ENCODE peak calls at places on chromosomes 11 and 22, in four cellular contexts. P, Z, K and W are unnamed samples.
A peak's percentile ranks its signal among the peaks of the same experiment; 100 is the strongest.

GRCh38 chr11:65558002-65558784 is at the start of gene LTBP3:
- DNase-seq in K (peak; percentile 72), P (peak; percentile 71), Z (no peak), W (peak; percentile 81)

GRCh38 chr11:110196241-110196754 is 100.1 kb downstream of the RDX start:
- DNase-seq in K (no peak), Z (no peak), P (no peak), W (peak; percentile 55)

GRCh38 chr11:65794570-65795510 is 8.0 kb downstream of the OVOL1 start:
- DNase-seq in P (no peak), Z (no peak), K (no peak), W (no peak)

GRCh38 chr22:35560366-35560765 is 19.7 kb downstream of the RASD2 start:
- DNase-seq in K (no peak), Z (no peak), P (no peak), W (no peak)

GRCh38 chr11:95931916-95932315 is 8.0 kb upstream of the MTMR2 start:
- DNase-seq in Z (no peak), P (no peak), K (no peak), W (no peak)

GRCh38 chr11:33610903-33611302 is 89.7 kb downstream of the C11orf91 start:
- DNase-seq in Z (no peak), P (no peak), K (no peak), W (no peak)

GRCh38 chr22:47281126-47282106 is 519.0 kb downstream of the TBC1D22A start:
- DNase-seq in K (no peak), P (no peak), Z (no peak), W (no peak)

GRCh38 chr11:13215157-13215556 is 62.4 kb upstream of the BMAL1 start:
- DNase-seq in P (no peak), K (no peak), Z (no peak), W (peak; percentile 83)

GRCh38 chr11:86244063-86244521 is 461 bp upstream of the EED start:
- DNase-seq in P (peak; percentile 89), K (no peak), Z (no peak), W (no peak)

GRCh38 chr11:65646921-65647701 is 9.2 kb downstream of the SIPA1 start:
- DNase-seq in K (peak; percentile 89), Z (peak; percentile 17), P (peak; percentile 83), W (peak; percentile 34)

GRCh38 chr22:41425704-41426365 is 20.8 kb downstream of the TOB2 start:
- DNase-seq in P (no peak), Z (no peak), K (no peak), W (no peak)

GRCh38 chr11:1534682-1535081 is 37.4 kb downstream of the DUSP8 start:
- DNase-seq in Z (no peak), K (no peak), P (no peak), W (no peak)

GRCh38 chr22:45009881-45010531 is at the start of gene PHF21B:
- DNase-seq in K (peak; percentile 91), P (peak; percentile 82), Z (peak; percentile 86), W (peak; percentile 38)

GRCh38 chr11:32262367-32262766 is 171.5 kb downstream of the RCN1 start:
- DNase-seq in K (no peak), P (no peak), Z (no peak), W (no peak)

GRCh38 chr11:121630041-121630440 is 177.3 kb upstream of the SORL1-AS1 start:
- DNase-seq in Z (no peak), K (no peak), P (no peak), W (peak; percentile 42)

GRCh38 chr11:95378106-95378505 is 147.1 kb upstream of the SESN3 start:
- DNase-seq in Z (no peak), K (no peak), P (no peak), W (no peak)

GRCh38 chr11:108496643-108497256 is 1.4 kb downstream of the POGLUT3 start:
- DNase-seq in P (no peak), K (no peak), Z (no peak), W (peak; percentile 41)

GRCh38 chr22:26395926-26396325 is 33.1 kb upstream of the ASPHD2 start:
- DNase-seq in K (no peak), P (no peak), Z (no peak), W (no peak)

GRCh38 chr11:33867566-33867965 is 24.3 kb downstream of the LMO2 start:
- DNase-seq in P (no peak), K (no peak), Z (no peak), W (no peak)

GRCh38 chr11:113896156-113896879 is 8.3 kb upstream of the HTR3B start:
- DNase-seq in P (peak; percentile 42), K (peak; percentile 56), Z (no peak), W (peak; percentile 43)

GRCh38 chr22:37750596-37751162 is 53.8 kb downstream of the TRIOBP start:
- DNase-seq in P (no peak), K (no peak), Z (no peak), W (no peak)

GRCh38 chr22:37752189-37753061 is 55.3 kb upstream of the GCAT start:
- DNase-seq in P (no peak), Z (peak; percentile 30), K (no peak), W (peak; percentile 90)

GRCh38 chr22:37751449-37752188 is 54.8 kb downstream of the TRIOBP start:
- DNase-seq in K (no peak), Z (no peak), P (no peak), W (no peak)

GRCh38 chr22:37749831-37750595 is 53.2 kb downstream of the TRIOBP start:
- DNase-seq in K (no peak), P (no peak), Z (no peak), W (peak; percentile 83)

DNA sequence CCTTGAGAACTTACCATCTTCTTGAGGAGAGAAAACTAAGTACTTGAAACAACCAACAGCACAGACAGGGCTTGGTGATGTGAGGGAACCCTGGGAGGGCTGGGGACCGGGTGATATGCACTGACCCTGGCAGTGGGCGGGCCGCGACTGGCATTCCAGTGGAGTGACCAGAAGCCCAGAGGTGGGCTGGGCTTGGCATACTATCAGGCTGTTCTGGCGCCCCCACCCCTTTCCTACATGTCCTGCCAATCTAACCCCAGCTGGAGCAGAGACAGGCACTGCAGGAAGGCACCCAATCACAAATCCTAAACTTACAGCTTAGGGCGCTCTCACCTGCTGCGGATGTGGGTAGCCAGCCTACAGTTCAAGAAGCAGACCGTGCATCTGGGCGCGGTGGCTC is 54.0 kb upstream of the GCAT start:
- DNase-seq in K (no peak), P (no peak), Z (no peak), W (no peak)
- H2BK5ac ChIP-seq in K (no peak overlapping the region), P (no peak overlapping the region), Z (no peak overlapping the region), W (no peak overlapping the region)

GRCh38 chr22:29003975-29004646 is 57.5 kb downstream of the C22orf31 start:
- DNase-seq in K (peak; percentile 54), P (peak; percentile 72), Z (peak; percentile 17), W (no peak)
- H2BK120ac ChIP-seq in K (no peak overlapping the region), P (no peak overlapping the region), Z (no peak overlapping the region), W (no peak overlapping the region)

GRCh38 chr11:61756147-61756451 is 3.7 kb downstream of the MYRF start:
- DNase-seq in P (no peak), Z (no peak), K (no peak), W (no peak)

GRCh38 chr11:61753672-61754071 is 1.2 kb downstream of the MYRF start:
- DNase-seq in Z (no peak), K (no peak), P (no peak), W (no peak)

GRCh38 chr11:61754534-61755482 is 2.4 kb downstream of the MYRF start:
- DNase-seq in Z (no peak), K (no peak), P (no peak), W (peak; percentile 82)

GRCh38 chr11:61757213-61757862 is 4.9 kb downstream of the MYRF start:
- DNase-seq in P (no peak), Z (no peak), K (no peak), W (no peak)

DNA sequence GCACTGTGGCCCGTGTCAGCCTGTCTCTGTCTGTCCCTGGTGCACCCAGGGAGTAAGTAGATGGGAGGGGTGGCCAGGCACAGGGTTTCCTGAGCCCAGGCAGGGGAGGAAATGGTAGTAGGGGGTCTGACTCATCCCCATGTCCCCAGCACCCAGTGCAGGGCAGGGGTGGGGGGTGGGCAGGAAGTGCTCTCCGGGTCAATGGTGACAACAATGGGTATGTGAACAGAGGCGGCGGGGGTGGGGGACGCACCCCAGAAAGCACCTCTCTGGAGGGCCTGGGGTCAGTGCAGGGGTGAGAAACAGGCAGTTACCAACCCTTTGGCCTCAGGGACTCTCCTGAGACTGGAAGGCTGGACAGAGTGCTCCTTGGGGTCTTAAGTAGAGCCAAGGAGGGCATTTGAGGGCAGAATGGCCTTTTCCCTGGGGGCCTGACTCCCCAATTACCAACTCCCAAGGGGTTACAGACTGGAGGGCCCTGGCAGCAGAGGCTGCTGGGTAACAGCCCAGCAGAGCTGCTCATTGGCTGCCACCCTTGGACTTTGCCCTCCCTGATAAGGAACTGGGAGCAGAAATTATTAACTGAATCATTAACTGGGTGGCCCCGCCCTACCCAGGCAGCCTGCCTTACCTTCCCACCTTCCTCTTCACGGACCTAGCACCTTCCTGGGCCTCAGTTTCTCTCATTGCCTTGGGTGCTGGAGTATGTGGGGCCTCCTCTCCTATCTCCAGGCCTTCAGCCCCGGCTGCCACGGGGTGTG is 4.2 kb downstream of the MYRF start:
- DNase-seq in Z (no peak), P (no peak), K (no peak), W (peak; percentile 56)
- H2BK12ac ChIP-seq in Z (peak overlapping the region; percentile 73), P (no peak overlapping the region), K (peak overlapping the region; percentile 81), W (peak overlapping the region; percentile 44)

DNA sequence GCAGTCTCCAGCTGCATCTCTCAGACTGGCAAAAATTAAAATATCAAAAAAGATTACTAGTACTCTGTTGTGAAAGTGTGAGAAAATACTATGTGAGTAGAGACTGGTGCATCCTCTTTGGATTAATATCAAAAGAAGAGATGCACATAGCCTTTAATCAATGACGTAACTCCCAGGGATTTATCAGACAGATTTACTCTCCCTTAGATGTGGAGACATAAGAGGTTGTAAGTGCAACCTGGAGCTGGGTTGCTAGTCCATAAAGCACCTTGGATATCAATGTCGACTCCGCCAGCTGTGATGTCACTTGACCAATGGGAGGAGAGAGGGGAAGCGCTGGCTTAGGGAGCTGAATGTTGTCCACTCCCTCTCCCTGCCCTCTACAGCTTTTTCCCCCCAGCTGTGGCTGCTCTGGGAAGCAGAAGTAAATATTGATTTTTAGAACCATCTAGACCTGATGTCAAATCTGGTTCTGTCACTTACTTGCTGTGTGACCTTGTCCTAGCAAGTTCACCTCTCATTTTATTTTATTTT is 28.9 kb upstream of the TMEM86A start:
- DNase-seq in K (no peak), P (peak; percentile 36), Z (no peak), W (no peak)
- H2BK5ac ChIP-seq in K (no peak overlapping the region), P (no peak overlapping the region), Z (no peak overlapping the region), W (no peak overlapping the region)

DNA sequence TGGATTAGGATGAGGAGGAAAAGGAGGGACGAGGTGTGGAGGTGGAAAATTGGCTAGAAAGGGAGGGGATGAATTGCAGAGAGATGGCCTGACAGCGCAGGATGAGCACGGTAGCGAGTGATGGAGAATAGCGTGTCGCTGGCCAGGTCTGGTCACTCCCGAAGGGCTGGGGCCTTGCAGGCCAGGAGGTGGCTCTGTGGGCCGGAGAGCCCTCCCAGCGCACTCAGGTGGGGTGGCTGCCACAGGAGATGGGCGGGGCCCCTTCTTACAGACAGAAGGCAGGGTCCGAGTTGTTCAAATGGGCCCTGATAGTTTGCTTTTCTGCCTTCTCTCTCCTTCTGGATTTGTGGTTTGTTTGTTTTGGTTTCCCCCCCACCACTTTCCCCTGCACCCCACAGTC is 37.2 kb upstream of the THY1 start:
- DNase-seq in P (peak; percentile 37), Z (no peak), K (no peak), W (no peak)
- H2BK120ac ChIP-seq in P (peak overlapping the region; percentile 5), Z (no peak overlapping the region), K (no peak overlapping the region), W (peak overlapping the region; percentile 49)